ENCODE peak calls at places on chromosomes 2 and 18, in nine cellular contexts. A, E, I, J, Q, V, P, X and B are unnamed samples.

GRCh38 chr2:20897047-20897446 is 74.1 kb upstream of the LDAH start:
- DNase-seq in A (no peak), E (no peak), I (no peak), J (no peak), Q (no peak), V (no peak), P (no peak), X (no peak), B (no peak)

GRCh38 chr2:237723613-237724012 is 75.0 kb upstream of the RBM44 start:
- DNase-seq in A (peak), E (no peak), I (no peak), J (peak), Q (peak), V (no peak), P (no peak), X (peak), B (peak)

GRCh38 chr18:9379118-9379517 is 44.5 kb downstream of the TWSG1 start:
- DNase-seq in A (no peak), E (no peak), I (no peak), J (no peak), Q (no peak), V (no peak), P (no peak), X (no peak), B (no peak)

GRCh38 chr2:10664652-10665051 is 25.1 kb downstream of the NOL10 start:
- DNase-seq in A (no peak), E (no peak), I (no peak), J (no peak), Q (no peak), V (no peak), P (no peak), X (no peak), B (no peak)

GRCh38 chr2:234620018-234620417 is 123.1 kb upstream of the ARL4C start:
- DNase-seq in A (no peak), E (no peak), I (no peak), J (no peak), Q (no peak), V (no peak), P (no peak), X (no peak), B (no peak)

GRCh38 chr2:197626965-197627629 is 48.3 kb downstream of the RFTN2 start:
- DNase-seq in A (no peak), E (no peak), I (no peak), J (peak), Q (no peak), V (no peak), P (no peak), X (no peak), B (no peak)

GRCh38 chr2:11079131-11079824 is 76.0 kb upstream of the SLC66A3 start:
- DNase-seq in A (no peak), E (no peak), I (no peak), J (no peak), Q (no peak), V (peak), P (no peak), X (no peak), B (no peak)

GRCh38 chr2:136141510-136142154 is 23.7 kb upstream of the CXCR4 start:
- DNase-seq in A (no peak), E (no peak), I (no peak), J (no peak), Q (no peak), V (no peak), P (no peak), X (no peak), B (no peak)

GRCh38 chr2:48433682-48434081 is 96.3 kb upstream of the STON1 start:
- DNase-seq in A (no peak), E (no peak), I (no peak), J (peak), Q (no peak), V (peak), P (peak), X (no peak), B (no peak)

GRCh38 chr2:31384351-31384750 is 30.2 kb downstream of the XDH start:
- DNase-seq in A (no peak), E (no peak), I (no peak), J (peak), Q (peak), V (peak), P (peak), X (no peak), B (peak)

GRCh38 chr2:204545861-204546773 is 842 bp downstream of the PARD3B start:
- DNase-seq in A (peak), E (no peak), I (peak), J (no peak), Q (no peak), V (no peak), P (no peak), X (no peak), B (no peak)

GRCh38 chr2:150126839-150127238 is 360.6 kb downstream of the RND3 start:
- DNase-seq in A (no peak), E (no peak), I (no peak), J (peak), Q (no peak), V (no peak), P (no peak), X (no peak), B (peak)

GRCh38 chr18:76205906-76206305 is 289.1 kb downstream of the ZNF516 start:
- DNase-seq in A (no peak), E (no peak), I (no peak), J (no peak), Q (no peak), V (no peak), P (no peak), X (no peak), B (no peak)

GRCh38 chr2:15223887-15224286 is 337.2 kb downstream of the NBAS start:
- DNase-seq in A (no peak), E (no peak), I (no peak), J (peak), Q (peak), V (no peak), P (peak), X (no peak), B (no peak)

GRCh38 chr18:79366177-79367094 is 29.3 kb upstream of the NFATC1 start:
- DNase-seq in A (no peak), E (no peak), I (no peak), J (no peak), Q (no peak), V (no peak), P (peak), X (no peak), B (no peak)

GRCh38 chr18:70448588-70448987 is 159.7 kb downstream of the SOCS6 start:
- DNase-seq in A (no peak), E (no peak), I (no peak), J (no peak), Q (no peak), V (no peak), P (no peak), X (no peak), B (no peak)

GRCh38 chr18:26003391-26003790 is 87.0 kb downstream of the SS18 start:
- DNase-seq in A (no peak), E (no peak), I (no peak), J (no peak), Q (no peak), V (no peak), P (peak), X (no peak), B (no peak)

GRCh38 chr2:212580117-212580516 is 41.5 kb upstream of the ERBB4 start:
- DNase-seq in A (no peak), E (no peak), I (no peak), J (no peak), Q (no peak), V (no peak), P (no peak), X (no peak), B (no peak)

GRCh38 chr18:63963610-63964256 is 6.1 kb upstream of the SERPINB8 start:
- DNase-seq in A (peak), E (peak), I (no peak), J (peak), Q (peak), V (no peak), P (peak), X (no peak), B (no peak)

DNA sequence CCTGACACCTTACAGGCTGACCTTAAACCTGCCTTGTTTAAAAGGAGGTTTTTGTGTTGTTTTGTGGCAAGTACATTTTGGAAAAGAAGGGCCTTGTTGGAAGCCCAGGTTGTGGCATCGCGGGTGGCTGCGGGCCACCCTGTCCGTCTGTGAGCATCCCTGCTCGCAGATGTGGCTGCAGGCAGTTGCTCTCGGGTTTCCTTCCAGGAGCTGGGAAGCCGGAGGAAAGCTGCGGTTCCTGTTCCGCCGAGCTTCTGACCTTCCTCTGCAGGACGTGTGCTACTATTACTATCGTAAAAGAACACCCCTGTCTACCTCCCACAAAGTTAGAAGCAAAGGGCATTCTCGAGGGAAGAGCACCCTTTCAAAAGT is 759 bp downstream of the MFF start:
- DNase-seq in A (peak), E (no peak), I (peak), J (peak), Q (peak), V (no peak), P (peak), X (peak), B (peak)
- TF ChIP-seq CTCF in A (no peak), E (no peak), I (no peak), J (no peak), Q (no peak), V (no peak), P (no peak), X (no peak), B (no peak)

GRCh38 chr18:11323359-11323819 is 174.0 kb upstream of the PIEZO2 start:
- DNase-seq in A (no peak), E (no peak), I (no peak), J (no peak), Q (peak), V (no peak), P (peak), X (no peak), B (no peak)
- TF ChIP-seq CTCF in A (no peak), E (no peak), I (no peak), J (no peak), Q (no peak), V (no peak), P (no peak), X (no peak), B (no peak)

GRCh38 chr2:96547751-96548161 is 11.2 kb downstream of the ARID5A start:
- DNase-seq in A (peak), E (no peak), I (peak), J (no peak), Q (no peak), V (no peak), P (no peak), X (no peak), B (no peak)
- TF ChIP-seq CTCF in A (peak), E (no peak), I (no peak), J (no peak), Q (no peak), V (no peak), P (no peak), X (no peak), B (no peak)

DNA sequence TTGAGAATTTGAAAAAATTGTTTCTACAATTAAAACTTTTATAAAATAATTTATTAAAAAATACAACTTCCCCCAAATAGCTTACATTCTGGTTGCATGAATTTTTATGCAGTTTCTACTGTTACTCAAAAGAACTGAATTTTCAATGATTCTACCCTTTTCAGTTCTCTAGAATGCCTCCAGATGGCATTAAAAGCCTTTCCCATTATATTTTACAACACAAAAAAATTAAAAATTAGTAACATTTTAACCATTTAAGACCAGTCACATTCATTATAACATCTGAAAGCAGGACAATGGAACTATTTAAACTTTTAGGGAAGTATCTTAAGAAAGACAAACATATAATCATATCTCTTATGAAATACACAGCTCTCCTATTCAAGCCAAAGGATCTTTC is 236.0 kb upstream of the REV1 start:
- DNase-seq in A (no peak), E (no peak), I (no peak), J (no peak), Q (no peak), V (no peak), P (no peak), X (no peak), B (no peak)
- TF ChIP-seq CTCF in A (peak), E (no peak), I (peak), J (no peak), Q (peak), V (no peak), P (peak), X (peak), B (no peak)

DNA sequence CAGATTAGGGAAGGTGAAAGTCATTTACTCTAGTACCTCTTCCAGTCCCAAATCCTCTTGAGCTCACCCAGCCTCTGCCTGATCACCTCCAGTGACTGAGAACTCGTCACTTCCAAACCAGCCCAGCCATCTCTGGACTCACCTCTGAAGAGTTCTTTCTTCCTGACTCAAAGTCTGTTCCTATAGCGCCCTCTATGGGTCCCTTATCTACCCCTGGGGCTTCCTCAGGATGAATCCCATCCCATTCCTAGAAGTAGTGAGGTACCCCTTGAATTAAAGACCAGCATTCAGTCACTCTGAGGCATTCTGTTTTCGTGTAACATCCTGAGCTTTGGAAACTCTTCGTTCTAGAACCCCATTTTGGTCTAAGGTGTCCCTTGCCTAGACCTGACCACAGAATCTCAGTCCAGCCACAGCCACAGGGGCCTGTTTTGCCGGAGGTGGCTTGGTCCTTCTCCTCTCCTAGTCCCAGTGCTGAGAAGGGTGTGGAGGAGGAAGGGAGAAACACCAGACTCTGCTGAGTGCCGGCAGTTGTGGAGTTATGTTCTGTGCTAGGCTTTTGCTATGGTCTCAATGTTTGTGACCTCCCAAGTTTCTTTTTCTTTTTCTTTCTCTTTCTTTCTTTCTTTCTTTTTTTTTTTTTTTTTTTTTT is 32.7 kb downstream of the SIX3 start:
- DNase-seq in A (peak), E (no peak), I (no peak), J (peak), Q (peak), V (no peak), P (peak), X (no peak), B (no peak)
- TF ChIP-seq CTCF in A (peak), E (no peak), I (no peak), J (peak), Q (peak), V (no peak), P (peak), X (peak), B (no peak)